ENCODE peak calls at places on chromosomes 5 and 9, in five cellular contexts. M is heart right ventricle, Z is left lung, S is thyroid gland, L is mesendoderm. W is an unnamed sample.

GRCh38 chr5:119996128-119996527 is 366.8 kb downstream of the FAM170A start:
- DNase-seq in M (no peak), L (no peak), S (no peak), Z (no peak), W (no peak)

GRCh38 chr9:77802512-77803293 is 154.6 kb upstream of the GNA14 start:
- DNase-seq in M (no peak), S (peak; percentile 10), L (no peak), Z (no peak), W (no peak)

GRCh38 chr5:124481419-124481818 is 265.0 kb downstream of the ZNF608 start:
- DNase-seq in L (no peak), S (no peak), M (no peak), Z (no peak), W (no peak)

GRCh38 chr9:29176786-29177185 is 1603.5 kb upstream of the C9orf72 start:
- DNase-seq in L (no peak), Z (no peak), S (no peak), M (no peak), W (no peak)

GRCh38 chr9:22103650-22104575 is 94.8 kb upstream of the CDKN2B start:
- DNase-seq in M (no peak), Z (no peak), L (no peak), S (no peak), W (no peak)

GRCh38 chr9:84711936-84712335 is 42.4 kb downstream of the NTRK2 start:
- DNase-seq in Z (no peak), S (peak; percentile 94), M (no peak), L (no peak), W (no peak)

GRCh38 chr5:160479926-160480325 is 58.3 kb downstream of the PTTG1 start:
- DNase-seq in L (no peak), S (no peak), Z (no peak), M (no peak), W (no peak)

GRCh38 chr5:109655841-109656240 is 33.9 kb upstream of the MAN2A1 start:
- DNase-seq in Z (no peak), M (no peak), L (no peak), S (no peak), W (no peak)

GRCh38 chr9:7841831-7842230 is 42.3 kb upstream of the DMAC1 start:
- DNase-seq in S (no peak), L (no peak), M (no peak), Z (no peak), W (no peak)

GRCh38 chr5:156526081-156527017 is 199.4 kb downstream of the SGCD start:
- DNase-seq in M (no peak), Z (no peak), S (no peak), L (no peak), W (no peak)

GRCh38 chr5:135034186-135034962 is at the start of gene PITX1:
- DNase-seq in S (peak; percentile 33), L (peak; percentile 81), Z (peak; percentile 76), M (no peak), W (no peak)

GRCh38 chr9:90906316-90907055 is 104.9 kb downstream of the SYK start:
- DNase-seq in Z (no peak), M (no peak), S (peak; percentile 22), L (no peak), W (no peak)

GRCh38 chr9:24828687-24829086 is 283.0 kb upstream of the IZUMO3 start:
- DNase-seq in S (no peak), L (no peak), Z (no peak), M (no peak), W (no peak)

GRCh38 chr9:87578625-87579024 is 81.0 kb downstream of the DAPK1 start:
- DNase-seq in S (no peak), M (no peak), Z (no peak), L (peak; percentile 63), W (no peak)

GRCh38 chr5:177040814-177041410 is 18.4 kb downstream of the ZNF346 start:
- DNase-seq in Z (no peak), M (no peak), L (no peak), S (peak; percentile 47), W (no peak)

GRCh38 chr9:133788045-133788818 is 50.1 kb upstream of the SARDH start:
- DNase-seq in Z (peak; percentile 73), M (no peak), L (no peak), S (no peak), W (no peak)

GRCh38 chr9:124475158-124475867 is 25.1 kb downstream of the ADGRD2 start:
- DNase-seq in M (no peak), S (no peak), Z (peak; percentile 63), L (no peak), W (no peak)

GRCh38 chr5:141172381-141173204 is at the start of gene PCDHB7:
- DNase-seq in S (peak; percentile 23), L (peak; percentile 66), Z (no peak), M (no peak), W (no peak)

GRCh38 chr5:180172447-180173197 is 36.4 kb downstream of the RASGEF1C start:
- DNase-seq in M (peak; percentile 51), L (no peak), S (no peak), Z (no peak), W (no peak)

GRCh38 chr9:37575511-37575914 is 667 bp downstream of the FBXO10 start:
- DNase-seq in S (no peak), M (no peak), Z (no peak), L (no peak), W (no peak)

GRCh38 chr5:177133845-177134652 is 476 bp downstream of the NSD1 start:
- DNase-seq in M (peak; percentile 58), L (peak; percentile 92), Z (peak; percentile 92), S (peak; percentile 44), W (peak; percentile 82)

GRCh38 chr9:70924905-70925547 is 196.4 kb downstream of the TRPM3 start:
- DNase-seq in Z (no peak), L (peak; percentile 75), S (peak; percentile 53), M (no peak), W (no peak)

GRCh38 chr9:2817987-2818386 is 25.9 kb downstream of the PUM3 start:
- DNase-seq in S (no peak), M (no peak), L (no peak), Z (no peak), W (no peak)

GRCh38 chr5:157903117-157903450 is 44.1 kb upstream of the CLINT1 start:
- DNase-seq in S (no peak), L (no peak), Z (no peak), M (no peak), W (no peak)

GRCh38 chr5:27797220-27797619 is 758.8 kb upstream of the CDH9 start:
- DNase-seq in L (no peak), S (no peak), Z (no peak), M (no peak), W (no peak)

GRCh38 chr9:135605238-135605781 is 34.0 kb downstream of the GLT6D1 start:
- DNase-seq in Z (peak; percentile 54), L (no peak), S (peak; percentile 91), M (no peak), W (peak; percentile 53)

GRCh38 chr5:176741566-176742211 is 68.7 kb upstream of the UNC5A start:
- DNase-seq in S (no peak), L (no peak), Z (no peak), M (no peak), W (peak; percentile 54)

GRCh38 chr9:132644251-132644650 is 25.5 kb downstream of the DDX31 start:
- DNase-seq in L (peak; percentile 61), S (no peak), M (no peak), Z (no peak), W (no peak)

GRCh38 chr9:29556317-29556716 is 1983.0 kb upstream of the C9orf72 start:
- DNase-seq in L (peak; percentile 2), S (no peak), Z (no peak), M (no peak), W (no peak)

GRCh38 chr9:87111010-87111409 is 163.7 kb upstream of the GAS1 start:
- DNase-seq in M (no peak), L (no peak), S (no peak), Z (no peak), W (no peak)

GRCh38 chr9:104766025-104766424 is 2.1 kb downstream of the NIPSNAP3B start:
- DNase-seq in L (no peak), S (no peak), Z (no peak), M (no peak), W (no peak)

GRCh38 chr5:52757527-52757926 is 30.2 kb upstream of the ITGA1 start:
- DNase-seq in Z (no peak), M (no peak), S (no peak), L (no peak), W (no peak)

GRCh38 chr5:75051217-75051751 is 1.1 kb downstream of the GCNT4 start:
- DNase-seq in S (no peak), L (peak; percentile 32), Z (no peak), M (no peak), W (no peak)

GRCh38 chr5:75049581-75050274 is 2.6 kb downstream of the GCNT4 start:
- DNase-seq in M (no peak), L (peak; percentile 93), Z (no peak), S (peak; percentile 53), W (no peak)

GRCh38 chr5:75052461-75053285 is at the start of gene GCNT4:
- DNase-seq in L (peak; percentile 69), Z (peak; percentile 87), M (peak; percentile 48), S (peak; percentile 65), W (peak; percentile 84)

GRCh38 chr5:75048457-75048953 is 3.9 kb downstream of the GCNT4 start:
- DNase-seq in L (no peak), Z (no peak), S (no peak), M (no peak), W (no peak)

GRCh38 chr5:75050415-75050814 is 1.9 kb downstream of the GCNT4 start:
- DNase-seq in L (peak; percentile 89), Z (no peak), S (no peak), M (no peak), W (no peak)
- H3K4me3 ChIP-seq in L (no peak overlapping the region), Z (no peak overlapping the region), S (no peak overlapping the region), M (no peak overlapping the region), W (no peak overlapping the region)

DNA sequence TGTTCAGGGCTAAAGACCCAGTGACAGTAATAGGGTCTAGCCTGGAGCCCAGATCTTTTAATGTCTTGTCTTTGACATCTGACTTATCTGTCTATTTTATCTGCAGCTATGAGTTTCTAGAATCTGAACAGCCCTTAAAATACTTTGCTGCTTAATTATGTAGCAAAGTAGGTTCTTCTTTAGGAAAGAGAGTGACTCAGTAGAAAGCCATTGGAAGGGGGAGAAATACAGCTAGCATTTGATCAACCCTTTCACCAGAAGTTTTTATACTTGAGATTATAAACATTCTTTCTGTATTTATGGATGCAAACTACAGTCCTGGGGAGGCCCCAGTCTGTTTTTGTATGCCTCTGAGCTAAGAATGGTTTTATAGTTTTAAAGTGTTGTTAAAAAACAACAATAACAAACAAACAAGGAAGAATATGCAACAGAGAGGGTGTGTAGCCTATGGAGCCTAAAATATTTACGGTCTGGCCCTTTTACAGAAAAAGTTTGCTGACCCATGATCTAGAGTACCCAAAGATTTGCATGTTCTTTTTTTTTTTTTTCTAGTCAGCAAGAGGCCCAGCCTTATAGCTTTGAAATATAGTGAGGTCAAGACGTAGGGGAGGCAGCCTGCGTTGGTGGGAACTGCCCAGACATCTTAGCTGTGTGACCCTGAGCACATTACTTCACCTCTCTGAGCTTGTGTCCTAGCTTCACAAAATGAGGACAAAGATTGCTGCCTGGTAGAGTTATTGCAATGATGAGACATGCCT is 9.7 kb downstream of the GSN start:
- DNase-seq in Z (no peak), S (no peak), M (no peak), L (no peak), W (no peak)
- H3K4me1 ChIP-seq in Z (peaks cover 70% of the 10 kb centered on the region), S (peaks cover 62% of the 10 kb centered on the region), M (peaks cover 90% of the 10 kb centered on the region), L (no peaks in the 10 kb centered on the region), W (peaks cover 61% of the 10 kb centered on the region)

GRCh38 chr5:1502737-1503120 is 21.0 kb downstream of the LPCAT1 start:
- DNase-seq in L (no peak), S (no peak), M (no peak), Z (no peak), W (no peak)
- H3K4me3 ChIP-seq in L (no peak overlapping the region), S (no peak overlapping the region), M (no peak overlapping the region), Z (no peak overlapping the region), W (no peak overlapping the region)

GRCh38 chr9:14307989-14308750 is 5.8 kb downstream of the NFIB start:
- DNase-seq in L (no peak), M (no peak), Z (no peak), S (no peak), W (no peak)
- H3K4me1 ChIP-seq in L (peaks cover 5% of the 10 kb centered on the region), M (peaks cover 80% of the 10 kb centered on the region), Z (peaks cover 13% of the 10 kb centered on the region), S (peaks cover 6% of the 10 kb centered on the region), W (peaks cover 11% of the 10 kb centered on the region)

W was measured in upper lobe of right lung.